ENCODE peak calls at places on chromosomes 2 and 18, in seven cellular contexts. Y is K562, Z is HCT116, E is stomach, H is GM23338, D is prostate gland, X is sigmoid colon. V is an unnamed sample.

GRCh38 chr2:156897548-156897947 is 360.0 kb upstream of the GALNT5 start:
- DNase-seq in E (no peak), Z (no peak), D (no peak), Y (no peak), H (no peak), X (no peak), V (no peak)

GRCh38 chr18:11791131-11791530 is 60.1 kb upstream of the CHMP1B start:
- DNase-seq in D (no peak), Z (no peak), E (no peak), X (no peak), Y (no peak), H (no peak), V (no peak)

GRCh38 chr2:108575132-108575966 is 41.1 kb downstream of the LIMS1 start:
- DNase-seq in E (no peak), H (peak; percentile 75), Z (no peak), Y (no peak), D (no peak), X (no peak), V (no peak)

GRCh38 chr2:124542932-124543640 is 518.0 kb downstream of the CNTNAP5 start:
- DNase-seq in E (no peak), Z (no peak), H (no peak), D (no peak), Y (no peak), X (no peak), V (no peak)

GRCh38 chr2:200171761-200172482 is 134.6 kb upstream of the SPATS2L start:
- DNase-seq in Z (no peak), D (no peak), H (no peak), X (no peak), Y (peak; percentile 17), E (no peak), V (no peak)

GRCh38 chr2:165401285-165401852 is 68.1 kb upstream of the CSRNP3 start:
- DNase-seq in Z (peak; percentile 56), D (peak; percentile 42), E (no peak), Y (peak; percentile 15), X (no peak), H (peak; percentile 90), V (no peak)

GRCh38 chr2:166234112-166234846 is 106.5 kb upstream of the SCN1A start:
- DNase-seq in Y (no peak), H (no peak), Z (no peak), X (no peak), D (no peak), E (no peak), V (no peak)

GRCh38 chr2:165161510-165161909 is 42.3 kb downstream of the SCN3A start:
- DNase-seq in D (no peak), H (no peak), X (no peak), Z (no peak), Y (no peak), E (no peak), V (no peak)

GRCh38 chr2:152369176-152369860 is 34.3 kb downstream of the FMNL2 start:
- DNase-seq in E (no peak), D (no peak), Z (no peak), X (no peak), H (no peak), Y (no peak), V (no peak)

GRCh38 chr2:37616674-37616999 is 54.8 kb downstream of the CDC42EP3 start:
- DNase-seq in E (no peak), D (no peak), H (no peak), X (no peak), Z (no peak), Y (no peak), V (no peak)

GRCh38 chr18:64017870-64018269 is 48.0 kb downstream of the SERPINB8 start:
- DNase-seq in E (no peak), D (no peak), X (no peak), H (peak; percentile 60), Y (no peak), Z (peak; percentile 15), V (no peak)

GRCh38 chr2:160415991-160416390 is 77.6 kb downstream of the RBMS1 start:
- DNase-seq in D (no peak), H (peak; percentile 25), X (no peak), Y (no peak), Z (no peak), E (no peak), V (no peak)

GRCh38 chr2:234967874-234968208 is 16.0 kb downstream of the SH3BP4 start:
- DNase-seq in E (no peak), X (no peak), H (no peak), Y (no peak), D (no peak), Z (no peak), V (no peak)

GRCh38 chr2:205681836-205682238 is 464 bp upstream of the NRP2 start:
- DNase-seq in Z (no peak), E (no peak), H (peak; percentile 49), Y (no peak), X (peak; percentile 78), D (no peak), V (no peak)

GRCh38 chr2:19577668-19578067 is 219.2 kb upstream of the OSR1 start:
- DNase-seq in Y (no peak), E (no peak), Z (no peak), X (no peak), D (no peak), H (no peak), V (no peak)

GRCh38 chr18:13726972-13727331 is 479 bp downstream of the RNMT start:
- DNase-seq in X (peak; percentile 85), D (peak; percentile 17), Y (no peak), E (peak; percentile 38), Z (no peak), H (peak; percentile 66), V (no peak)

GRCh38 chr2:31263636-31264190 is 29.8 kb downstream of the EHD3 start:
- DNase-seq in H (no peak), X (no peak), Z (no peak), D (no peak), E (no peak), Y (no peak), V (no peak)

GRCh38 chr2:220936641-220937197 is 635.4 kb downstream of the EPHA4 start:
- DNase-seq in X (no peak), Y (no peak), Z (no peak), D (no peak), H (peak; percentile 3), E (no peak), V (no peak)

GRCh38 chr2:84838434-84839145 is 42.3 kb downstream of the TRABD2A start:
- DNase-seq in Y (no peak), X (no peak), D (no peak), E (no peak), Z (no peak), H (no peak), V (no peak)

DNA sequence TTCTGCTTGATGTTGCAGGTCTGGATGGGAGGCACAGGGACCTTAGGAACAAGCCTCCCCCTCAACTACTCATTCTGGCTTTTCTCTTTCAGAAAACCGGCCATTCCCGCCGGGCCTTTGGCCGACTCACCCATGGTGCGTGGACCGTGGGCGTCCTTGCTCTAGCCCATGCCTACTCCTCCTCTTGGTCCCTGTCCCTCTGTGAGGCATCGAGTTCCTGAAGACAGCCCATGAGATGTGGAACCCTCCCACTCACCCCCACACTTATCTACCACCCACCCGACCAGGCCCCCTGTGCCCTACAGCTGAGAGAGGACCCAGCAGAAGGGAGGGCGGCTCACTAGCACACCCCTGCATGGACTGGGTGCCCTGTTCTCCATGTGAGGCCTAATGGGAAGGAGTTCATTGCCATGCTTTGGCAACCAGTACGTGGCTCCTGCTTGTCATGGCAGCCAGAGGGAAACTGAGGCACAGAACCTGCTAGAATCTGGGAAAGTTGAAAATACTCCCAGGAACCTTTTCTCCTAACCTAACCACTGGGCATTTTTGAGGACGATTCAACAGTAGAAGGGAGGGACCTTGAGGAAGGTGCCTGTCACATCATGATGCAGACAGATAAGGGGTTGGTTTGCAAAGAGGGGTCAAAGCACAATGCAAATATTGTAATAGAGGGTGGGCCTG is 8.5 kb downstream of the SPEG start:
- DNase-seq in E (no peak), X (no peak), Y (no peak), Z (no peak), D (no peak), H (no peak), V (no peak)
- H3K4me1 ChIP-seq in E (peaks cover 33% of the 10 kb centered on the region), X (peaks cover 85% of the 10 kb centered on the region), Y (peaks cover 7% of the 10 kb centered on the region), Z (peaks cover 32% of the 10 kb centered on the region), D (no peaks in the 10 kb centered on the region), H (peaks cover 28% of the 10 kb centered on the region), V (peaks cover 31% of the 10 kb centered on the region)

DNA sequence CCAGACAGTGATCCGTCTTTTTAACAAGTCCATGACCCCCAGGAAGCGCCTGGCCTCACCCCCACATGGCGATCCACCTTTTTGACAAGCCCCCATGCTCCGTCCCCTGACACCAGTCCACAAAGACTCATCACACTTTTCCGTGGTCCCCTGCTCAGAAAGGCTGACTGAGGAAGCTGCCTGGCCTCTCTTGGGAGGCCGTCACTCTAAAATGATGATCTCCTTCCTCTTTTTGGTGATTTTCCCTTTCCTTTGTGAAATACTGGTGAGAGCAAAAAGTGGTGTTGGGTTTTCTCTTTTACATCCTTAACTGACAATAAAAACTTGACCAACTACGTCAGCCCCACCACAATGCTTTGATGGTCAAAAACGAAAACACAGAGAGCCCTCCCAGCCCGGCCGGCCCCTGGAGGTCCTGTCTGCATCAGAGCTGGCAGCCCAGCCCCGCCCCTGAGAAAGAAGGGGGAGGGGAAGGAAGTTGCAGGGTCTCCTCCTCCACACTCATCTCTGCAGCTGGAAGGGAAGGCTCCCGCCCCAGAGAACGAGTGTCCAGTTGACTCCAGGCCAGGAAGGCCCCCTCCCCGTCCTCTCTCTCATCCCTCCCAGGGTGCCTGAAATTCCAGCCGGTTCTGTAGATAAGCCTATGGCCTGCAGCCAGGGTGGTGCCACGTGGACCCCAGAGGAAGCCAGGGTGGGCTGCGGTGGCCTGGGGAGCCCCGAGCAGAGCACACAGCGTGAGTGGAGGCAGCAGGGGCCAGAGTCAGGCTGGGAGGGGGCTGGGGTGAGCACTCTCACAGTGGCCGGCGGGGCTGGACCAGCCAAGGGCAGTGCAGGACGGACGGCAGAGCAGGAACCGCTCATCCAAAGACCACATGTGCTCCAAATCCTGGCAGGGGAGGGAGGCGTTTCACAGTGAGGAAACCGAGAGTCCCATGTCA is 19.9 kb downstream of the BIN1 start:
- DNase-seq in H (peak; percentile 67), E (peak; percentile 47), D (no peak), Y (peak; percentile 72), Z (no peak), X (peak; percentile 88), V (no peak)
- TF ChIP-seq POLR2AphosphoS5 in H (no peak), E (no peak), D (no peak), Y (no peak), Z (no peak), X (peak; percentile 5), V (no peak)

DNA sequence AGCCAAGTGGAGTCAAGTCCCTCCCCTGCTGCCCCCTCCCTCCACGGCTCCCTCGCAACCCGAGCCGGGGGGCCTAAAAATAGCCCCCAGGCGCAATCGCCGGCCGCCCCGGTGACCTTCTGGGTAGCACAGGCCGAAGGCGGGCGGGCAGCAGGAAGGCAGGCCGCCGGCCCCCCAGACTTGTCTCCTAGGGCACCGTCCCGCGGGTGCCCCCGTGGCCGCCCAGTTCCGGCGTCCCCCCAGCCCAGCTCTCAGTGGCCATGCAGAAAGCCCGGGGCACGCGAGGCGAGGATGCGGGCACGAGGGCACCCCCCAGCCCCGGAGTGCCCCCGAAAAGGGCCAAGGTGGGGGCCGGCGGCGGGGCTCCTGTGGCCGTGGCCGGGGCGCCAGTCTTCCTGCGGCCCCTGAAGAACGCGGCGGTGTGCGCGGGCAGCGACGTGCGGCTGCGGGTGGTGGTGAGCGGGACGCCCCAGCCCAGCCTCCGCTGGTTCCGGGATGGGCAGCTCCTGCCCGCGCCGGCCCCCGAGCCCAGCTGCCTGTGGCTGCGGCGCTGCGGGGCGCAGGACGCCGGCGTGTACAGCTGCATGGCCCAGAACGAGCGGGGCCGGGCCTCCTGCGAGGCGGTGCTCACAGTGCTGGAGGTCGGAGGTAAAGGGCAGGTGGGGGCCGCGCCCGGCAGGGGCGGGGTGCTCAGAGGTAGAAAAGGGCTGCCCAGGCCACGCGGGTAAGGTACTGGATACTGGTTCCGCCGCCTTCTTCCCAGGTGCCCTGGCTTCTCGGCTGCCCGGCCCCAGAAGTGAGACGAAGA is at the start of gene SPEG:
- DNase-seq in Z (no peak), E (no peak), Y (no peak), D (no peak), H (peak; percentile 62), X (peak; percentile 67), V (no peak)
- H3K4me1 ChIP-seq in Z (peaks cover 19% of the 10 kb centered on the region), E (peaks cover 16% of the 10 kb centered on the region), Y (peaks cover 6% of the 10 kb centered on the region), D (no peaks in the 10 kb centered on the region), H (no peaks in the 10 kb centered on the region), X (peaks cover 72% of the 10 kb centered on the region), V (peaks cover 11% of the 10 kb centered on the region)

GRCh38 chr2:73916666-73917065 is 10.0 kb upstream of the DGUOK start:
- DNase-seq in X (peak; percentile 68), Z (no peak), E (no peak), Y (no peak), H (no peak), D (no peak), V (no peak)
- TF ChIP-seq POLR2AphosphoS5 in X (peak; percentile 88), Z (no peak), E (no peak), Y (no peak), H (no peak), D (peak; percentile 35), V (no peak)

V was measured in vagina.